ENCODE peak calls at places on chromosomes 2 and 18, in seven cellular contexts. U, F, D, W, O, A and C are unnamed samples.

GRCh38 chr2:202721621-202722020 is 86.9 kb downstream of the FAM117B start:
- DNase-seq in U (no peak), F (no peak), D (peak; percentile 26), W (no peak), O (no peak), A (no peak), C (no peak)

GRCh38 chr2:40488101-40488598 is 36.3 kb upstream of the SLC8A1 start:
- DNase-seq in U (peak; percentile 56), F (peak; percentile 58), D (peak; percentile 52), W (no peak), O (no peak), A (peak; percentile 32), C (no peak)

GRCh38 chr18:5527603-5528002 is 16.2 kb downstream of the EPB41L3 start:
- DNase-seq in U (no peak), F (no peak), D (no peak), W (no peak), O (no peak), A (no peak), C (no peak)

GRCh38 chr18:23547806-23548205 is 38.5 kb downstream of the NPC1 start:
- DNase-seq in U (no peak), F (no peak), D (no peak), W (no peak), O (no peak), A (no peak), C (no peak)

GRCh38 chr2:28445448-28446258 is 50.2 kb upstream of the PLB1 start:
- DNase-seq in U (no peak), F (no peak), D (no peak), W (peak; percentile 64), O (no peak), A (peak; percentile 32), C (no peak)

GRCh38 chr2:9317559-9317958 is 105.8 kb downstream of the ITGB1BP1 start:
- DNase-seq in U (no peak), F (no peak), D (no peak), W (no peak), O (no peak), A (no peak), C (no peak)

GRCh38 chr18:3983351-3983969 is 471.6 kb downstream of the DLGAP1 start:
- DNase-seq in U (no peak), F (no peak), D (no peak), W (no peak), O (no peak), A (no peak), C (no peak)

GRCh38 chr2:21041462-21041861 is 2.4 kb downstream of the APOB start:
- DNase-seq in U (no peak), F (no peak), D (no peak), W (no peak), O (no peak), A (no peak), C (no peak)

GRCh38 chr2:121638333-121638732 is 10.9 kb downstream of the CLASP1 start:
- DNase-seq in U (no peak), F (no peak), D (no peak), W (no peak), O (no peak), A (no peak), C (no peak)

GRCh38 chr2:9100080-9100876 is 96.8 kb upstream of the MBOAT2 start:
- DNase-seq in U (no peak), F (no peak), D (no peak), W (no peak), O (no peak), A (no peak), C (no peak)

GRCh38 chr2:182761903-182762302 is 45.8 kb downstream of the DNAJC10 start:
- DNase-seq in U (peak; percentile 20), F (peak; percentile 42), D (no peak), W (no peak), O (no peak), A (no peak), C (no peak)

GRCh38 chr18:47929681-47930085 is 776 bp downstream of the SMAD2 start:
- DNase-seq in U (no peak), F (no peak), D (no peak), W (no peak), O (no peak), A (no peak), C (no peak)

GRCh38 chr18:63210531-63210930 is 109.0 kb downstream of the BCL2 start:
- DNase-seq in U (no peak), F (no peak), D (no peak), W (no peak), O (no peak), A (no peak), C (no peak)

GRCh38 chr2:28683100-28683706 is 68.4 kb upstream of the PPP1CB start:
- DNase-seq in U (peak; percentile 90), F (peak; percentile 35), D (peak; percentile 72), W (no peak), O (no peak), A (no peak), C (peak; percentile 58)

GRCh38 chr2:9162841-9163240 is 43.8 kb upstream of the ASAP2 start:
- DNase-seq in U (no peak), F (no peak), D (no peak), W (no peak), O (no peak), A (no peak), C (no peak)

GRCh38 chr2:227818569-227819397 is 5.1 kb downstream of the CCL20 start:
- DNase-seq in U (peak; percentile 1), F (no peak), D (no peak), W (no peak), O (no peak), A (no peak), C (no peak)

GRCh38 chr2:149611100-149611820 is 23.7 kb upstream of the MMADHC start:
- DNase-seq in U (peak; percentile 54), F (peak; percentile 49), D (peak; percentile 62), W (no peak), O (no peak), A (no peak), C (no peak)

GRCh38 chr2:171541202-171541884 is 19.1 kb downstream of the CYBRD1 start:
- DNase-seq in U (no peak), F (no peak), D (peak; percentile 73), W (no peak), O (no peak), A (no peak), C (no peak)

GRCh38 chr18:3615374-3615773 is 165.4 kb downstream of the TGIF1 start:
- DNase-seq in U (no peak), F (no peak), D (no peak), W (no peak), O (no peak), A (no peak), C (no peak)

GRCh38 chr2:226023383-226023782 is 623.9 kb downstream of the NYAP2 start:
- DNase-seq in U (no peak), F (peak; percentile 11), D (peak; percentile 63), W (no peak), O (no peak), A (peak; percentile 2), C (peak; percentile 2)

GRCh38 chr18:21452381-21452780 is 148.1 kb downstream of the ESCO1 start:
- DNase-seq in U (no peak), F (no peak), D (no peak), W (no peak), O (no peak), A (no peak), C (no peak)

GRCh38 chr2:139773720-139774277 is 993.6 kb upstream of the NXPH2 start:
- DNase-seq in U (no peak), F (no peak), D (no peak), W (no peak), O (no peak), A (peak; percentile 27), C (no peak)

GRCh38 chr2:65430515-65431416 is 1.6 kb downstream of the SPRED2 start:
- DNase-seq in U (peak; percentile 71), F (peak; percentile 73), D (peak; percentile 56), W (peak; percentile 63), O (peak; percentile 74), A (peak; percentile 75), C (peak; percentile 70)

GRCh38 chr2:112065486-112065885 is 10.4 kb downstream of the TMEM87B start:
- DNase-seq in U (no peak), F (no peak), D (no peak), W (no peak), O (no peak), A (no peak), C (no peak)

GRCh38 chr2:155368934-155369333 is 670.4 kb downstream of the KCNJ3 start:
- DNase-seq in U (peak; percentile 34), F (no peak), D (peak; percentile 15), W (no peak), O (no peak), A (no peak), C (no peak)

DNA sequence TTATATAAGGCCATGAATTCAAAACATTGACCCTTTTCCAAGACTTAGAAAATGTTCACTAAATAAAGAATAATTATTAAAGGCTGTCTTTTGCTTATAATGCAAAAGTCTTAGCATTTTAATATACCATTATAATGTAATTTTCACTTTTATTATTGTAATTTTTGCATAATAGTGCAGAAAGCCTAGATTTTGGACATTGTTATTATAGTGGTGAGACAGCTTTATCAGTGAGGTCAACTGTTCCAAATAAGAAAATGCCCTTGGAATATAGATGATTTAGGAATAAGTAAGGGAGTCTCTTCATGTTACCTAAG is 56.6 kb downstream of the ATIC start:
- DNase-seq in U (no peak), F (no peak), D (no peak), W (no peak), O (no peak), A (no peak), C (no peak)
- H3K36me3 ChIP-seq in U (peaks cover 60% of the 10 kb centered on the region), F (no peaks in the 10 kb centered on the region), D (peaks cover 50% of the 10 kb centered on the region), W (no peaks in the 10 kb centered on the region), O (no peaks in the 10 kb centered on the region), A (peaks cover 76% of the 10 kb centered on the region), C (peaks cover 14% of the 10 kb centered on the region)

GRCh38 chr18:74995404-74995737 is 213.6 kb downstream of the PTGR3 start:
- DNase-seq in U (no peak), F (no peak), D (no peak), W (no peak), O (no peak), A (no peak), C (no peak)
- H3K4me3 ChIP-seq in U (no peak overlapping the region), F (no peak overlapping the region), D (no peak overlapping the region), W (peak overlapping the region; percentile 10), O (no peak overlapping the region), A (no peak overlapping the region), C (no peak overlapping the region)

DNA sequence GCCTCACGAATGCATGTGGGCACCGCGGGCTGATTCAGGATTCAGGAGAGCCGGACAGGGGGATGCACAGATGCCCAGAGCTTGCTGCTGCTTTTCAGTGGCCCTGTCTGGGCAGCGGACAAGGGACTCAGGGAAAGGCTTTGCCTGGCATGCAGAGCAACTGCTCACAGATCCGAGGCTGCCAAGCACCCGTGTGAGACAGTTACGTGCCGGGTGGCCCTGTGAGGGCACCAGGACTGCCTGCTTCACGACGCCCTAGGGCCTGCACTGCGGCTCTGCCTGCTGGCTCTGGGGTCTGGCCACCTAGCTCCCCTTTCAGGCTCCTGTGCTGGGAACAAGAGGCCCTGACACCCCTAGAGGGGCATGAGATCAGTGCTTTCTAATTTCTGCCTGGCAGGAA is 221.4 kb upstream of the PXDN start:
- DNase-seq in U (no peak), F (no peak), D (no peak), W (no peak), O (no peak), A (peak; percentile 56), C (no peak)
- H3K27me3 ChIP-seq in U (no peaks in the 10 kb centered on the region), F (no peaks in the 10 kb centered on the region), D (no peaks in the 10 kb centered on the region), W (no peaks in the 10 kb centered on the region), O (no peaks in the 10 kb centered on the region), A (no peaks in the 10 kb centered on the region), C (no peaks in the 10 kb centered on the region)

DNA sequence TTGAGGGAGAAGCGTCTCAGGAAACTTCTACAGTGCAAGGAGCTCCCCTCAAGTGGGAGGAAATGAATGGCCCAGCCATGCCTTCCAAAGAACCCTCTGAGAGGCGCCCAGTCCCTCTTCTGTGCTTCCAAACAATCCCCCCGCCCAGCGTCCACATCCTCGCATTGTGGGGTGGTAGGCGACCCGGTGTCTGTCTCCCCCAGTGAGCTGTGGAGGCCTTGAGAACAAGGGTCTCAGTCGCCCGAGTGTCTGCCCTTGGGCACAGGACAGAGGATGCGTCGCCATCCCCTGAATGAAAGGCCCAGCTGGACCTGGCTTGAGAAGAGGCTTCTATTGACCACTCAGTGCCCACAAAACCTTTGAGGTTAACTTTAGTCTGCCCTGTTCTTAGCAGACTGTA is 29.7 kb downstream of the INPP5D start:
- DNase-seq in U (no peak), F (no peak), D (no peak), W (no peak), O (no peak), A (no peak), C (no peak)
- H3K36me3 ChIP-seq in U (no peaks in the 10 kb centered on the region), F (no peaks in the 10 kb centered on the region), D (no peaks in the 10 kb centered on the region), W (peaks cover 11% of the 10 kb centered on the region), O (peaks cover 12% of the 10 kb centered on the region), A (no peaks in the 10 kb centered on the region), C (no peaks in the 10 kb centered on the region)